ENCODE peak calls at places on chromosomes 6 and 20, in nine cellular contexts. One of them, this sample, is unnamed.

GRCh38 chr6:213284-213683 is 79.0 kb upstream of the DUSP22 start:
- DNase-seq in uterus: no peak
- DNase-seq in testis: no peak
- DNase-seq in RWPE1: no peak
- DNase-seq in HepG2: no peak
- DNase-seq in cardiac muscle cell: no peak
- DNase-seq in CD4-positive, alpha-beta T cell: no peak
- DNase-seq in HFFc6: no peak
- DNase-seq in transverse colon: no peak
- DNase-seq in this sample: no peak

GRCh38 chr20:34907616-34908469 is 31.4 kb downstream of the ACSS2 start:
- DNase-seq in HepG2: peak
- DNase-seq in HFFc6: peak
- DNase-seq in testis: peak
- DNase-seq in cardiac muscle cell: peak
- DNase-seq in CD4-positive, alpha-beta T cell: no peak
- DNase-seq in uterus: peak
- DNase-seq in RWPE1: peak
- DNase-seq in transverse colon: peak
- DNase-seq in this sample: no peak

GRCh38 chr6:1399085-1399780 is 9.9 kb downstream of the FOXF2 start:
- DNase-seq in HFFc6: no peak
- DNase-seq in HepG2: no peak
- DNase-seq in transverse colon: no peak
- DNase-seq in cardiac muscle cell: no peak
- DNase-seq in RWPE1: no peak
- DNase-seq in CD4-positive, alpha-beta T cell: no peak
- DNase-seq in testis: no peak
- DNase-seq in uterus: no peak
- DNase-seq in this sample: no peak

GRCh38 chr6:39496951-39497350 is 174.4 kb upstream of the KCNK16 start:
- DNase-seq in RWPE1: no peak
- DNase-seq in CD4-positive, alpha-beta T cell: no peak
- DNase-seq in cardiac muscle cell: no peak
- DNase-seq in HFFc6: no peak
- DNase-seq in testis: peak
- DNase-seq in HepG2: no peak
- DNase-seq in transverse colon: peak
- DNase-seq in uterus: peak
- DNase-seq in this sample: no peak

GRCh38 chr6:90496617-90497016 is 90.3 kb downstream of the MAP3K7 start:
- DNase-seq in testis: no peak
- DNase-seq in HFFc6: no peak
- DNase-seq in cardiac muscle cell: no peak
- DNase-seq in HepG2: no peak
- DNase-seq in RWPE1: no peak
- DNase-seq in transverse colon: no peak
- DNase-seq in CD4-positive, alpha-beta T cell: no peak
- DNase-seq in uterus: no peak
- DNase-seq in this sample: no peak

GRCh38 chr20:728022-728944 is 40.0 kb downstream of the SLC52A3 start:
- DNase-seq in uterus: no peak
- DNase-seq in CD4-positive, alpha-beta T cell: peak
- DNase-seq in HepG2: peak
- DNase-seq in HFFc6: peak
- DNase-seq in transverse colon: peak
- DNase-seq in RWPE1: peak
- DNase-seq in testis: peak
- DNase-seq in cardiac muscle cell: peak
- DNase-seq in this sample: no peak

GRCh38 chr6:148324297-148325007 is 18.2 kb upstream of the SASH1 start:
- DNase-seq in HFFc6: peak
- DNase-seq in CD4-positive, alpha-beta T cell: no peak
- DNase-seq in uterus: no peak
- DNase-seq in transverse colon: no peak
- DNase-seq in RWPE1: no peak
- DNase-seq in HepG2: no peak
- DNase-seq in testis: no peak
- DNase-seq in cardiac muscle cell: no peak
- DNase-seq in this sample: no peak

GRCh38 chr6:37242429-37243052 is 15.0 kb upstream of the TBC1D22B start:
- DNase-seq in transverse colon: no peak
- DNase-seq in uterus: peak
- DNase-seq in CD4-positive, alpha-beta T cell: no peak
- DNase-seq in cardiac muscle cell: no peak
- DNase-seq in HFFc6: peak
- DNase-seq in HepG2: peak
- DNase-seq in testis: no peak
- DNase-seq in RWPE1: peak
- DNase-seq in this sample: no peak

GRCh38 chr6:8707956-8708772 is 272.8 kb upstream of the SLC35B3 start:
- DNase-seq in HepG2: peak
- DNase-seq in HFFc6: peak
- DNase-seq in RWPE1: peak
- DNase-seq in CD4-positive, alpha-beta T cell: no peak
- DNase-seq in uterus: no peak
- DNase-seq in cardiac muscle cell: peak
- DNase-seq in testis: no peak
- DNase-seq in transverse colon: peak
- DNase-seq in this sample: no peak

GRCh38 chr20:13684566-13685222 is 46.0 kb upstream of the TASP1 start:
- DNase-seq in HFFc6: no peak
- DNase-seq in transverse colon: no peak
- DNase-seq in CD4-positive, alpha-beta T cell: no peak
- DNase-seq in cardiac muscle cell: no peak
- DNase-seq in RWPE1: no peak
- DNase-seq in HepG2: no peak
- DNase-seq in uterus: no peak
- DNase-seq in testis: no peak
- DNase-seq in this sample: no peak

GRCh38 chr6:170210651-170211403 is 80.1 kb downstream of the DLL1 start:
- DNase-seq in transverse colon: no peak
- DNase-seq in RWPE1: no peak
- DNase-seq in uterus: no peak
- DNase-seq in cardiac muscle cell: no peak
- DNase-seq in HFFc6: no peak
- DNase-seq in testis: no peak
- DNase-seq in HepG2: no peak
- DNase-seq in CD4-positive, alpha-beta T cell: no peak
- DNase-seq in this sample: no peak

GRCh38 chr6:157456524-157456829 is 75.5 kb downstream of the ZDHHC14 start:
- DNase-seq in RWPE1: no peak
- DNase-seq in HepG2: no peak
- DNase-seq in transverse colon: no peak
- DNase-seq in cardiac muscle cell: no peak
- DNase-seq in uterus: no peak
- DNase-seq in CD4-positive, alpha-beta T cell: no peak
- DNase-seq in testis: no peak
- DNase-seq in HFFc6: no peak
- DNase-seq in this sample: no peak

GRCh38 chr6:157217198-157217893 is 106.0 kb downstream of the TMEM242 start:
- DNase-seq in CD4-positive, alpha-beta T cell: no peak
- DNase-seq in RWPE1: no peak
- DNase-seq in cardiac muscle cell: no peak
- DNase-seq in HFFc6: no peak
- DNase-seq in HepG2: no peak
- DNase-seq in uterus: peak
- DNase-seq in testis: no peak
- DNase-seq in transverse colon: no peak
- DNase-seq in this sample: no peak

GRCh38 chr6:161374971-161375873 is 101.4 kb upstream of the AGPAT4 start:
- DNase-seq in transverse colon: peak
- DNase-seq in HFFc6: no peak
- DNase-seq in HepG2: peak
- DNase-seq in CD4-positive, alpha-beta T cell: no peak
- DNase-seq in RWPE1: peak
- DNase-seq in uterus: peak
- DNase-seq in cardiac muscle cell: peak
- DNase-seq in testis: peak
- DNase-seq in this sample: no peak
- TF ChIP-seq CTCF in transverse colon: peak
- TF ChIP-seq CTCF in HFFc6: peak
- TF ChIP-seq CTCF in HepG2: no peak
- TF ChIP-seq CTCF in CD4-positive, alpha-beta T cell: no peak
- TF ChIP-seq CTCF in RWPE1: peak
- TF ChIP-seq CTCF in uterus: no peak
- TF ChIP-seq CTCF in cardiac muscle cell: peak
- TF ChIP-seq CTCF in testis: no peak
- TF ChIP-seq CTCF in this sample: no peak

GRCh38 chr20:3848565-3848964 is 1.9 kb downstream of the MAVS start:
- DNase-seq in HepG2: no peak
- DNase-seq in transverse colon: no peak
- DNase-seq in cardiac muscle cell: no peak
- DNase-seq in CD4-positive, alpha-beta T cell: no peak
- DNase-seq in HFFc6: no peak
- DNase-seq in testis: no peak
- DNase-seq in uterus: no peak
- DNase-seq in RWPE1: no peak
- DNase-seq in this sample: no peak

GRCh38 chr20:3843490-3843889 is 3.1 kb upstream of the MAVS start:
- DNase-seq in cardiac muscle cell: no peak
- DNase-seq in uterus: no peak
- DNase-seq in HepG2: peak
- DNase-seq in transverse colon: peak
- DNase-seq in CD4-positive, alpha-beta T cell: no peak
- DNase-seq in RWPE1: peak
- DNase-seq in testis: no peak
- DNase-seq in HFFc6: peak
- DNase-seq in this sample: no peak

GRCh38 chr20:3847419-3847940 is 846 bp downstream of the MAVS start:
- DNase-seq in uterus: no peak
- DNase-seq in HFFc6: peak
- DNase-seq in CD4-positive, alpha-beta T cell: no peak
- DNase-seq in RWPE1: no peak
- DNase-seq in cardiac muscle cell: no peak
- DNase-seq in testis: peak
- DNase-seq in HepG2: no peak
- DNase-seq in transverse colon: no peak
- DNase-seq in this sample: no peak

GRCh38 chr20:3846378-3846739 is 275 bp upstream of the MAVS start:
- DNase-seq in HepG2: no peak
- DNase-seq in RWPE1: no peak
- DNase-seq in HFFc6: no peak
- DNase-seq in CD4-positive, alpha-beta T cell: no peak
- DNase-seq in transverse colon: no peak
- DNase-seq in uterus: peak
- DNase-seq in cardiac muscle cell: no peak
- DNase-seq in testis: no peak
- DNase-seq in this sample: no peak

DNA sequence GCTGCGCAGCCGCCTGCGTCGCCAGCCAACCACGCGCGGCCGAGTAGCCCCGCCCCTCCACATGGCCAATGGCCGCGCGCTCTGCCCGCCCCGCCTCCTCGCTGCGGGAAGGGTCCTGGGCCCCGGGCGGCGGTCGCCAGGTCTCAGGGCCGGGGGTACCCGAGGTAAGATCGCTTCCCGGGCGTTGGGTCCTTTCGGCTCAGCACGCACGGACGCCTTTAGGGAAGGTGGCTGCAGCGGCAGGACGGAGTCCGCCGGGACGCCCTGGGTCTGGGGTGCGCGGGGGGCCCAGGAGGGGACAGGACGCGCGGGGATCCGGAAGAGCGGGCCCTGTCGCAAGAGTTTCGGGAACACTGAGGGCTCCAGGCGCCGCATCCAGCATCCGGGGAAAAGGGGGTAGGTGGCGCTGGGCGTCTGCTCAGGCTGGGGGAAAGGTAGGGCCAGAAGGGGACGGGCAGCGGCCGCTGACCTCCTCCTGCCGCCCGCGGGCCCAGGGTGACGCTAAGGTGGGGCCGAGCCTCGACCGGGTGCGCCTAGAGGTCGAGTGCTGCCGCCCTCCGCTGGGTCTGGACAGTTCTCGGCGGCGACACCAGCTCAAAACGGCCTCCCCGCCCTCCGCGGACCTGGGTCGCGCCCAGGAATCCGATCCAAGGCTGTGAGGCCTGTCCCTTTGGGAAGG is at the start of gene MAVS:
- DNase-seq in RWPE1: peak
- DNase-seq in HepG2: peak
- DNase-seq in uterus: peak
- DNase-seq in cardiac muscle cell: peak
- DNase-seq in HFFc6: peak
- DNase-seq in transverse colon: peak
- DNase-seq in testis: peak
- DNase-seq in CD4-positive, alpha-beta T cell: peak
- DNase-seq in this sample: peak
- TF ChIP-seq CTCF in RWPE1: no peak
- TF ChIP-seq CTCF in HepG2: peak
- TF ChIP-seq CTCF in uterus: no peak
- TF ChIP-seq CTCF in cardiac muscle cell: no peak
- TF ChIP-seq CTCF in HFFc6: peak
- TF ChIP-seq CTCF in transverse colon: no peak
- TF ChIP-seq CTCF in testis: no peak
- TF ChIP-seq CTCF in CD4-positive, alpha-beta T cell: no peak
- TF ChIP-seq CTCF in this sample: no peak

DNA sequence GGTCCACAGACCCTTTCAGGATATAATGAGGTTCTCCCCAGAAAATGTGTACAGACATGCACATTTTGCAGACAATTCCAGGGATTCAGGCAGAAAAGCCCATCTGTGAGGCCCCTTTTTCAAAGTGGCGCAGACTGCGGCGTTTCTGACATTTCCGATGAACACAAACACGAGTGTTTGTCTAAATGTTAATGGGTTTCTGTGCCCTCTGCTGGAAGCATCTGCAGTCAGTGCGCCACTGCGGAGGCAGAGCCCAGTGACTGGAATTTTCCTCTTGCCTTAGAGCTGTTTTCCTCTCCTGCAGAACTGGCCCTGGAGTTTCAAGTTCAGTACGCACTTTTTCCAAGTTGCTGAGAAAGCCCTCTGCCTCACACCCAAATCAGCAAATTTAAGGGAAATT is 15.3 kb downstream of the ANKRD60 start:
- DNase-seq in CD4-positive, alpha-beta T cell: no peak
- DNase-seq in RWPE1: no peak
- DNase-seq in transverse colon: no peak
- DNase-seq in HepG2: no peak
- DNase-seq in testis: no peak
- DNase-seq in cardiac muscle cell: no peak
- DNase-seq in uterus: no peak
- DNase-seq in HFFc6: peak
- DNase-seq in this sample: no peak
- TF ChIP-seq CTCF in CD4-positive, alpha-beta T cell: no peak
- TF ChIP-seq CTCF in RWPE1: no peak
- TF ChIP-seq CTCF in transverse colon: no peak
- TF ChIP-seq CTCF in HepG2: peak
- TF ChIP-seq CTCF in testis: no peak
- TF ChIP-seq CTCF in cardiac muscle cell: no peak
- TF ChIP-seq CTCF in uterus: no peak
- TF ChIP-seq CTCF in HFFc6: peak
- TF ChIP-seq CTCF in this sample: no peak

DNA sequence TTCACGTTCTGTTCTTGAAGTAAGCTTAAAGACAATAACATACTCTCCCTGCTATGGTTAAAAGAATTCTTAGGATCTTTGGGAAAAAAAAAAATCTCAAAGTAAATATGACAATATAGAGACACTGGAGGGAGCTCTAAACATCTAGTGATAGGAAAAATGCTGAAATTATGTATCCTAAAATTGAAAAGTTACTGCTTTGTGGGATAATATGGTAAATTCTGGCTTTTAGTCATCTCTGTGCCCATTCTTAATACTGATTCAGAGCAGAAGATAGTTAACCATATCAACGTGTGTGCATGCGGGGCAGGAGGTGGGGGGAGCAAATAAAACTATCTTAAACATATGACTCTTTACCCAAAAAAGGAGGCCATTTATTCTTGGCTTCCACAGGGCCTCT is 165.4 kb downstream of the GMPR start:
- DNase-seq in HepG2: no peak
- DNase-seq in RWPE1: peak
- DNase-seq in testis: no peak
- DNase-seq in HFFc6: no peak
- DNase-seq in uterus: no peak
- DNase-seq in cardiac muscle cell: no peak
- DNase-seq in CD4-positive, alpha-beta T cell: no peak
- DNase-seq in transverse colon: no peak
- DNase-seq in this sample: no peak
- TF ChIP-seq CTCF in HepG2: peak
- TF ChIP-seq CTCF in RWPE1: peak
- TF ChIP-seq CTCF in testis: no peak
- TF ChIP-seq CTCF in HFFc6: peak
- TF ChIP-seq CTCF in uterus: no peak
- TF ChIP-seq CTCF in cardiac muscle cell: peak
- TF ChIP-seq CTCF in CD4-positive, alpha-beta T cell: no peak
- TF ChIP-seq CTCF in transverse colon: no peak
- TF ChIP-seq CTCF in this sample: no peak

This sample was measured in natural killer cell.